ENCODE peak calls at places on chromosome 20, in eight cellular contexts. H, M, B, Z, T, K, E and O are unnamed samples.

GRCh38 chr20:21127201-21127981 is 1.5 kb downstream of the KIZ start:
- DNase-seq in T (no peak), E (no peak), K (no peak), M (no peak), B (no peak), Z (no peak), H (no peak), O (no peak)

GRCh38 chr20:35093245-35093884 is 758 bp upstream of the TRPC4AP start:
- DNase-seq in H (no peak), T (no peak), K (no peak), B (no peak), E (no peak), Z (no peak), M (peak; percentile 67), O (no peak)

GRCh38 chr20:5309971-5310370 is 6.8 kb downstream of the PROKR2 start:
- DNase-seq in T (no peak), H (no peak), Z (no peak), B (no peak), K (no peak), M (no peak), E (no peak), O (no peak)

GRCh38 chr20:54980321-54980960 is 505.0 kb downstream of the DOK5 start:
- DNase-seq in T (no peak), Z (no peak), M (no peak), K (no peak), H (no peak), B (peak; percentile 28), E (peak; percentile 4), O (no peak)

GRCh38 chr20:17761612-17762011 is 61.8 kb downstream of the BANF2 start:
- DNase-seq in H (no peak), M (no peak), E (peak; percentile 28), B (no peak), Z (no peak), K (no peak), T (no peak), O (no peak)

GRCh38 chr20:4513720-4514119 is 208.0 kb upstream of the PRND start:
- DNase-seq in K (no peak), B (no peak), T (no peak), H (no peak), E (no peak), Z (no peak), M (peak; percentile 50), O (no peak)

GRCh38 chr20:4183361-4183760 is 168.0 kb upstream of the RNF24 start:
- DNase-seq in Z (no peak), E (no peak), B (no peak), H (no peak), K (no peak), M (no peak), T (no peak), O (no peak)

GRCh38 chr20:22698443-22698842 is 114.1 kb upstream of the FOXA2 start:
- DNase-seq in K (no peak), E (no peak), M (no peak), H (no peak), T (no peak), Z (no peak), B (no peak), O (no peak)

GRCh38 chr20:53165452-53165851 is 193.3 kb downstream of the TSHZ2 start:
- DNase-seq in H (no peak), M (no peak), B (no peak), T (no peak), Z (no peak), E (no peak), K (no peak), O (no peak)

GRCh38 chr20:11849270-11849920 is 68.3 kb upstream of the BTBD3 start:
- DNase-seq in T (no peak), Z (no peak), E (no peak), K (no peak), B (peak; percentile 20), H (no peak), M (no peak), O (no peak)

GRCh38 chr20:11772226-11772730 is 145.4 kb upstream of the BTBD3 start:
- DNase-seq in Z (no peak), E (no peak), K (no peak), T (no peak), B (no peak), M (no peak), H (no peak), O (no peak)

GRCh38 chr20:13525225-13525940 is 113.3 kb downstream of the TASP1 start:
- DNase-seq in E (no peak), T (no peak), M (no peak), Z (no peak), H (no peak), K (no peak), B (no peak), O (no peak)

GRCh38 chr20:58835231-58835630 is 15.5 kb downstream of the GNAS-AS1 start:
- DNase-seq in E (no peak), K (no peak), H (no peak), T (no peak), M (no peak), Z (no peak), B (no peak), O (no peak)

GRCh38 chr20:8547968-8548588 is 416.0 kb downstream of the PLCB1 start:
- DNase-seq in B (no peak), M (no peak), T (no peak), H (no peak), K (no peak), Z (no peak), E (no peak), O (no peak)

GRCh38 chr20:24479106-24479505 is 9.7 kb downstream of the SYNDIG1 start:
- DNase-seq in H (no peak), Z (no peak), T (no peak), K (no peak), M (no peak), E (no peak), B (no peak), O (no peak)

GRCh38 chr20:49727473-49727872 is 13.8 kb upstream of the B4GALT5 start:
- DNase-seq in K (no peak), E (no peak), T (no peak), M (no peak), Z (no peak), B (no peak), H (no peak), O (no peak)
- H3K4me1 ChIP-seq in K (peaks cover 17% of the 10 kb centered on the region), E (peaks cover 17% of the 10 kb centered on the region), T (peaks cover 4% of the 10 kb centered on the region), M (no peaks in the 10 kb centered on the region), Z (peaks cover 10% of the 10 kb centered on the region), B (no peaks in the 10 kb centered on the region), H (no peaks in the 10 kb centered on the region), O (peaks cover 3% of the 10 kb centered on the region)

GRCh38 chr20:38937000-38937399 is 10.8 kb downstream of the FAM83D start:
- DNase-seq in H (no peak), E (no peak), T (no peak), B (no peak), Z (no peak), K (no peak), M (no peak), O (no peak)

GRCh38 chr20:38932457-38933120 is 6.4 kb downstream of the FAM83D start:
- DNase-seq in T (no peak), K (no peak), E (no peak), B (no peak), Z (no peak), H (no peak), M (no peak), O (no peak)

GRCh38 chr20:38935967-38936407 is 9.8 kb downstream of the FAM83D start:
- DNase-seq in B (no peak), Z (no peak), T (no peak), E (no peak), M (no peak), H (no peak), K (no peak), O (no peak)

GRCh38 chr20:38934530-38934929 is 8.3 kb downstream of the FAM83D start:
- DNase-seq in Z (no peak), M (no peak), H (no peak), B (no peak), E (no peak), K (no peak), T (no peak), O (no peak)

GRCh38 chr20:38935285-38935684 is 9.1 kb downstream of the FAM83D start:
- DNase-seq in M (peak; percentile 22), E (no peak), H (peak; percentile 27), K (no peak), T (no peak), B (no peak), Z (no peak), O (no peak)
- H3K4me1 ChIP-seq in M (peaks cover 3% of the 10 kb centered on the region), E (peaks cover 29% of the 10 kb centered on the region), H (peaks cover 14% of the 10 kb centered on the region), K (no peaks in the 10 kb centered on the region), T (no peaks in the 10 kb centered on the region), B (no peaks in the 10 kb centered on the region), Z (peaks cover under 1% of the 10 kb centered on the region), O (no peaks in the 10 kb centered on the region)

DNA sequence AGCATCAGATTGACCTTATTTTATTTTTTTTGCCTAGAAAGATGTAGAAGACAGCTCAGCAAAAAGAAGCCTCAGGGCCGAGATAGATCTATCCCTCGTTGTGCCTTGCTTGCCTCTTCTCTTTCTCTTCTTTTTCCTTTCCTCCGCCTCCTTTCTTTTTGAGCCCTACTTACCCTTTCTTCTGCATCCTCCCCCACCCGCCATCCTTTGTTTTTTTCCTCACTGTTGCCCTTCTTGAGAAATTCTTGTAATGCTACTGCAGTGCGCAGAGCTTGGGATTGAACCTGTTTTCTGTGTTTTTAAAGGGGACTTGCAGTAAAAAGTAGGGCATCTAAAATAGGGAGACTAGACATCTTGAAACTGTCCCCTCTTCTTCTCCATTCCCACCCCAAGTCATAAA is 18.6 kb downstream of the RALY start:
- DNase-seq in H (no peak), E (no peak), B (no peak), T (no peak), K (no peak), M (no peak), Z (no peak), O (no peak)
- H3K4me1 ChIP-seq in H (peaks cover 9% of the 10 kb centered on the region), E (peaks cover 30% of the 10 kb centered on the region), B (peaks cover 17% of the 10 kb centered on the region), T (peaks cover 80% of the 10 kb centered on the region), K (peaks cover 99% of the 10 kb centered on the region), M (peaks cover 13% of the 10 kb centered on the region), Z (peaks cover 94% of the 10 kb centered on the region), O (peaks cover 76% of the 10 kb centered on the region)

GRCh38 chr20:36312724-36313441 is 6.7 kb downstream of the DLGAP4 start:
- DNase-seq in M (no peak), B (no peak), E (no peak), K (no peak), T (no peak), H (no peak), Z (no peak), O (no peak)

GRCh38 chr20:36314734-36315544 is 8.8 kb downstream of the DLGAP4 start:
- DNase-seq in E (no peak), K (no peak), Z (no peak), T (no peak), M (no peak), B (no peak), H (peak; percentile 72), O (no peak)

GRCh38 chr20:36311854-36312723 is 6.0 kb downstream of the DLGAP4 start:
- DNase-seq in Z (no peak), T (no peak), K (no peak), H (peak; percentile 37), M (no peak), E (no peak), B (no peak), O (no peak)

GRCh38 chr20:36313936-36314335 is 7.8 kb downstream of the DLGAP4 start:
- DNase-seq in T (no peak), K (no peak), B (no peak), H (peak; percentile 41), M (no peak), E (no peak), Z (no peak), O (no peak)

GRCh38 chr20:36313476-36313875 is 7.3 kb downstream of the DLGAP4 start:
- DNase-seq in K (no peak), Z (no peak), B (no peak), E (no peak), M (no peak), H (no peak), T (no peak), O (no peak)
- H3K4me1 ChIP-seq in K (no peaks in the 10 kb centered on the region), Z (no peaks in the 10 kb centered on the region), B (no peaks in the 10 kb centered on the region), E (no peaks in the 10 kb centered on the region), M (no peaks in the 10 kb centered on the region), H (no peaks in the 10 kb centered on the region), T (no peaks in the 10 kb centered on the region), O (no peaks in the 10 kb centered on the region)